ENCODE peak calls at places on chromosomes 7 and 10, in eight cellular contexts. Z is choroid plexus epithelial cell, S is neural crest cell, P is hepatocyte, L is body of pancreas, M is chondrocyte, E is brain microvascular endothelial cell, H is BE2C. F is an unnamed sample.

GRCh38 chr10:129727495-129727894 is 236.6 kb downstream of the EBF3 start:
- DNase-seq in Z (no peak), S (no peak), P (no peak), L (no peak), M (no peak), E (no peak), H (no peak), F (no peak)

GRCh38 chr10:110852897-110853296 is 18.8 kb upstream of the PDCD4 start:
- DNase-seq in Z (no peak), S (no peak), P (peak), L (no peak), M (no peak), E (no peak), H (no peak), F (no peak)

GRCh38 chr7:48563334-48563733 is 361.0 kb upstream of the CDC14C start:
- DNase-seq in Z (no peak), S (no peak), P (no peak), L (no peak), M (no peak), E (no peak), H (no peak), F (no peak)

GRCh38 chr7:155490697-155491628 is 33.0 kb downstream of the EN2 start:
- DNase-seq in Z (no peak), S (peak), P (no peak), L (peak), M (no peak), E (no peak), H (no peak), F (no peak)

GRCh38 chr7:88758355-88759215 is 915 bp upstream of the ZNF804B start:
- DNase-seq in Z (peak), S (peak), P (peak), L (peak), M (no peak), E (no peak), H (peak), F (no peak)

GRCh38 chr7:38524786-38525185 is 106.4 kb downstream of the AMPH start:
- DNase-seq in Z (peak), S (no peak), P (no peak), L (no peak), M (no peak), E (no peak), H (no peak), F (no peak)

GRCh38 chr10:110353244-110354119 is 48.8 kb upstream of the SMNDC1 start:
- DNase-seq in Z (peak), S (no peak), P (peak), L (no peak), M (no peak), E (peak), H (no peak), F (no peak)

GRCh38 chr10:29276251-29276850 is 12.5 kb upstream of the LYZL1 start:
- DNase-seq in Z (no peak), S (no peak), P (no peak), L (no peak), M (no peak), E (no peak), H (no peak), F (no peak)

DNA sequence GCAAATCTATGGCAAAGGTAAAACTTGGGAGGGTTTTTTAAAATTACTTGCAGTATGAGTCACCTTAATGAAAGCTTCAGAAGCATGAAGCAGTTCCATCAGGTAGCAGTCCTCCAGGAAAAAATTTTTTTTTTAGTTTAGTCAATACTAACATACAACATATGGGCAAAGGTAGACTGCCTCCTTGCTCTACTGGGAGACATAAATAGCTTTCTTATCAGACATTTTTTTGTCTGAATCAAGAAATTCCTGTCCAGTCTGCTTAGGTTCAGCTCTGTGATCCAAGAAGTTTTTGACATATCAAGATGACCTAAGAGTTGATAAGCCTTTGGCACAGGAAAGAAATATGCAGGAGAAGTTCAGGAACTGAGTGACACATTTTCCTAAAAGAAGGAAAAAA is 171.5 kb upstream of the TCF7L2 start:
- DNase-seq in Z (peak), S (no peak), P (peak), L (no peak), M (no peak), E (no peak), H (no peak), F (no peak)
- TF ChIP-seq CTCF in Z (no peak), S (no peak), P (no peak), L (no peak), M (no peak), E (no peak), H (no peak), F (no peak)

GRCh38 chr7:50119815-50120637 is 27.0 kb upstream of the ZPBP start:
- DNase-seq in Z (no peak), S (no peak), P (peak), L (no peak), M (no peak), E (no peak), H (peak), F (no peak)
- TF ChIP-seq CTCF in Z (no peak), S (peak), P (no peak), L (no peak), M (peak), E (no peak), H (peak), F (peak)

GRCh38 chr7:151363182-151363581 is 21.6 kb downstream of the NUB1 start:
- DNase-seq in Z (no peak), S (no peak), P (no peak), L (no peak), M (no peak), E (no peak), H (no peak), F (no peak)
- TF ChIP-seq CTCF in Z (no peak), S (no peak), P (no peak), L (no peak), M (no peak), E (no peak), H (no peak), F (no peak)

GRCh38 chr10:103053659-103054581 is 135.8 kb downstream of the CNNM2 start:
- DNase-seq in Z (peak), S (peak), P (peak), L (peak), M (no peak), E (peak), H (peak), F (peak)
- TF ChIP-seq CTCF in Z (peak), S (peak), P (peak), L (no peak), M (peak), E (peak), H (peak), F (peak)

DNA sequence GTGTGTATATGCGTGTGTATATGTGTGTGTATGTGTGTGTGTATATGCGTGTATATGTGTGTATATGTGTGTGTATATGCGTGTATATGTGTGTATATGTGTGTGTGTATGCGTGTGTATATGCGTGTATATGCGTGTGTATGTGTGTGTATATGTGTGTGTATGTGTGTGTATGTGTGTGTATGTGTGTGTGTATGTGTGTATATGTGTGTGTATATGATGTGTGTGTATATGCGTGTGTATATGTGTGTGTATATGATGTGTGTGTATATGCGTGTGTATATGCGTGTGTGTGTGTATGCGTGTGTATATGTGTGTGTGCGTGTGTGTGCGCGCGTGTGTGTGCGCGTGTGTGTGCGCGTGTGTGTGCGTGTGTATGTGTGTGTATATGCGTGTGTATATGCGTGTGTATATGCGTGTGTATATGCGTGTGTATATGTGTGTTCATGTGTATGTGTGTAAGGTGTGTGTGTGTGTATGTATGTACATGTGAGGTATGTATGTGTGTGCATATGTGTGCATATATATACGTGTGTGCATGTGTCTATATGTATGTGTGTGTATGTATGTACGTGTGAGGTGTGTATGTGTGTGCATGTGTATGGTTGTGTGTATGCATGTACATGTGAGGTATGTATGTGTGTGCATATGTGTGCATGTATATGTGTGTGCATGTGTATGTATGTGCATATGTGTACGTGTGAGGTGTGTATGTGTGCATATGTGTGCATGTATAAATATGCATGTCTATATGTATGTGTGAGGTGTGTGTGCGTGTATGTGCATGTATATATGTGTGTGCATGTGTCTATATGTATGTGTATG is 5.9 kb downstream of the UCN3 start:
- DNase-seq in Z (no peak), S (no peak), P (no peak), L (no peak), M (no peak), E (no peak), H (no peak), F (no peak)
- TF ChIP-seq CTCF in Z (no peak), S (no peak), P (no peak), L (no peak), M (no peak), E (no peak), H (no peak), F (no peak)